ENCODE peak calls at places on chromosomes 3 and 15, in four cellular contexts. O is MM.1S, E is nephron progenitor cell, Y is A549. X is an unnamed sample.
A peak's percentile ranks its signal among the peaks of the same experiment; 100 is the strongest.

GRCh38 chr15:69497634-69498033 is 45.0 kb downstream of the RPLP1 start:
- DNase-seq in O (no peak), E (no peak), Y (no peak), X (no peak)

GRCh38 chr15:63797103-63797502 is 36.6 kb downstream of the HERC1 start:
- DNase-seq in O (no peak), E (no peak), Y (no peak), X (no peak)

GRCh38 chr3:50529996-50530706 is 26.7 kb upstream of the CACNA2D2 start:
- DNase-seq in O (no peak), E (peak; percentile 49), Y (no peak), X (no peak)

GRCh38 chr3:186849392-186849975 is 7.0 kb downstream of the ADIPOQ start:
- DNase-seq in O (peak; percentile 89), E (no peak), Y (peak; percentile 42), X (no peak)

GRCh38 chr3:120795017-120795648 is 52.6 kb downstream of the GTF2E1 start:
- DNase-seq in O (peak; percentile 72), E (peak; percentile 88), Y (peak; percentile 75), X (peak; percentile 90)

GRCh38 chr15:55879181-55879580 is 114.2 kb downstream of the NEDD4 start:
- DNase-seq in O (no peak), E (no peak), Y (no peak), X (no peak)

GRCh38 chr3:58260733-58261132 is 23.1 kb downstream of the ABHD6 start:
- DNase-seq in O (no peak), E (no peak), Y (no peak), X (no peak)

GRCh38 chr3:143951351-143951971 is 20.2 kb upstream of the DIPK2A start:
- DNase-seq in O (peak; percentile 56), E (peak; percentile 31), Y (peak; percentile 36), X (peak; percentile 31)

GRCh38 chr3:126546013-126546412 is 12.7 kb downstream of the C3orf22 start:
- DNase-seq in O (no peak), E (no peak), Y (no peak), X (peak; percentile 1)

GRCh38 chr15:59116771-59117170 is 11.8 kb downstream of the CCNB2 start:
- DNase-seq in O (no peak), E (no peak), Y (no peak), X (no peak)

GRCh38 chr3:15974647-15975046 is 176.9 kb upstream of the ANKRD28 start:
- DNase-seq in O (no peak), E (no peak), Y (peak; percentile 18), X (no peak)
- TF ChIP-seq CTCF in O (peak; percentile 23), E (peak; percentile 14), Y (no peak), X (peak; percentile 29)

GRCh38 chr3:141067559-141067958 is 16.4 kb downstream of the SPSB4 start:
- DNase-seq in O (no peak), E (no peak), Y (no peak), X (no peak)

GRCh38 chr3:141071681-141072260 is 20.6 kb downstream of the SPSB4 start:
- DNase-seq in O (no peak), E (no peak), Y (no peak), X (no peak)

GRCh38 chr3:141072950-141073349 is 21.8 kb downstream of the SPSB4 start:
- DNase-seq in O (no peak), E (no peak), Y (no peak), X (no peak)

GRCh38 chr3:141070727-141071357 is 19.7 kb downstream of the SPSB4 start:
- DNase-seq in O (no peak), E (no peak), Y (no peak), X (no peak)

GRCh38 chr3:141070229-141070628 is 19.1 kb downstream of the SPSB4 start:
- DNase-seq in O (no peak), E (no peak), Y (no peak), X (no peak)
- TF ChIP-seq CTCF in O (no peak), E (no peak), Y (no peak), X (no peak)

GRCh38 chr3:14152233-14152962 is 26.0 kb downstream of the XPC start:
- DNase-seq in O (peak; percentile 10), E (no peak), Y (no peak), X (no peak)
- TF ChIP-seq CTCF in O (peak; percentile 30), E (no peak), Y (no peak), X (no peak)

GRCh38 chr3:11543948-11544387 is 99.7 kb downstream of the VGLL4 start:
- DNase-seq in O (no peak), E (no peak), Y (no peak), X (no peak)

GRCh38 chr3:11542551-11542950 is 101.2 kb downstream of the VGLL4 start:
- DNase-seq in O (no peak), E (no peak), Y (no peak), X (no peak)

GRCh38 chr3:11545186-11545851 is 98.4 kb downstream of the VGLL4 start:
- DNase-seq in O (no peak), E (no peak), Y (no peak), X (no peak)

GRCh38 chr3:11543141-11543947 is 100.4 kb downstream of the VGLL4 start:
- DNase-seq in O (no peak), E (no peak), Y (no peak), X (no peak)

GRCh38 chr3:11544413-11545181 is 99.1 kb downstream of the VGLL4 start:
- DNase-seq in O (no peak), E (no peak), Y (no peak), X (peak; percentile 56)
- TF ChIP-seq CTCF in O (no peak), E (no peak), Y (no peak), X (no peak)

GRCh38 chr3:5012398-5012797 is 33.2 kb downstream of the BHLHE40 start:
- DNase-seq in O (no peak), E (no peak), Y (no peak), X (no peak)

GRCh38 chr3:5010140-5010539 is 30.9 kb downstream of the BHLHE40 start:
- DNase-seq in O (no peak), E (no peak), Y (no peak), X (no peak)

GRCh38 chr3:5013021-5013906 is 34.0 kb downstream of the BHLHE40 start:
- DNase-seq in O (no peak), E (no peak), Y (peak; percentile 95), X (no peak)

GRCh38 chr3:5010706-5011554 is 31.7 kb downstream of the BHLHE40 start:
- DNase-seq in O (no peak), E (no peak), Y (no peak), X (no peak)

DNA sequence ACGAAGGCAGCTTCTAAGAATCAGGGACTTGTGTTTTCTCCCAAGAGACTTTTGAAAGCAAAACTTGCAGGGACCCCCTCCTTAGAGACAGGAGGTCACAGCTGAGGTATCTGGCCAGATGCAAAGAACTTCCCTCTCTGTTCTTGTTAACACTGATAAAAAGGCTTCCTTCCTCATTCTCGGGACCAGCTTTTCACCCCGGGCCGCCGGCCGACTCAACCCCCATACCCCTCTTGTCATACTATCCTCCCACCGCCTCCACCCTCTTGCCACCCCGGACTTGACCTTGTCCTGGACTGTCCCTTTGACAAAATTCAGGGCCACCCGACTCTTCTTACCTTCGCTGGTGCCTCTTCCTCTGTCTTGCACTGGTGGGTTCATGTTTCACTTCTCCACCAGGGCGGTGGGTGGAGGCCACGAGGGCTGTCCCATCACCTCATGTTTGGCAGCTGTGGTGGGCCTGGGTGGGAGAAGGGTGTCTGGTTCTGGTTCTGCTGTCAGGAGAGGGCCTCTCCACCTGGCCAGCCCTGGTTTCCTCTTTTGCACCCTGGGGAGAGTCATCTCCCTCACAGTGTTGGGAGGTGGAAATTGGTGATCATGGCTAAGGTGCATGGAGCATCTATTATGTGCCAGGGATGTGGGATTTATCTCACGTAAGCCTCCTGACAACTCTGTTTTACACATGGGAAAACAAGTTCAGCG is 32.5 kb downstream of the BHLHE40 start:
- DNase-seq in O (no peak), E (no peak), Y (no peak), X (no peak)
- TF ChIP-seq CTCF in O (no peak), E (no peak), Y (no peak), X (no peak)

GRCh38 chr3:124512881-124513609 is 217.2 kb upstream of the UMPS start:
- DNase-seq in O (no peak), E (no peak), Y (peak; percentile 41), X (no peak)
- TF ChIP-seq CTCF in O (no peak), E (no peak), Y (peak; percentile 5), X (no peak)

GRCh38 chr15:23503546-23503945 is 56.5 kb upstream of the GOLGA6L2 start:
- DNase-seq in O (no peak), E (no peak), Y (no peak), X (no peak)

DNA sequence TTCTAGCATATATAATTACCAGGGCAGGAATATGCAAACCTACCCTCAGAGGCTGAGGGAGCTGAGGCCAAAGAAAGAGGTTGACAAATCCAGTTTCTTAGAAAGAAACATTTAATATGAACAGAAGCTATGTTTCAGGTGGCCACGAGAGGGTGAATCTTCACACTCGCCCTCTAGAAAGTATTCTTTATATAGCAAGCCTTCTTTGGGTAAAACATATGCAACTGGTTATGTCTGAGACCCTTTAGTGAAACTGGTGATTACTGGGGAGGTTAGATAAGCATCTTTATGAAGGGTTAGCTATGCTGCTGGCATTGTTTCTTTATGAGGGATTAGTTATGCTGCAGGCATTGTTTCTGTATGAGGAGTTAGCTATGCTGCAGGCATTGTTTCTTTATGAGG is 50.7 kb upstream of the GOLGA6L2 start:
- DNase-seq in O (no peak), E (peak; percentile 8), Y (peak; percentile 54), X (peak; percentile 18)
- TF ChIP-seq CTCF in O (no peak), E (no peak), Y (peak; percentile 59), X (peak; percentile 72)

X was measured in glutamatergic neuron.